ENCODE peak calls at places on chromosomes 5 and 9, in nine cellular contexts. X, I, C, V, P, W, D, Y and Z are unnamed samples. For H3K9me3, the result is how much of the 10 kb centered on the place peaks cover.

GRCh38 chr9:110640736-110641135 is 27.9 kb upstream of the MUSK start:
- DNase-seq in V (no peak), D (no peak), Y (no peak), I (no peak), C (no peak), W (no peak), P (no peak), X (peak), Z (no peak)

GRCh38 chr9:93683331-93684134 is 107.1 kb downstream of the PHF2 start:
- DNase-seq in Y (no peak), I (peak), V (no peak), C (no peak), P (no peak), D (no peak), W (no peak), X (no peak), Z (no peak)

GRCh38 chr5:124754206-124754927 is 7.9 kb upstream of the ZNF608 start:
- DNase-seq in C (no peak), Y (no peak), D (no peak), V (peak), W (no peak), X (no peak), I (no peak), P (peak), Z (no peak)

GRCh38 chr5:157454273-157454672 is 5.7 kb upstream of the NIPAL4 start:
- DNase-seq in I (no peak), V (no peak), D (no peak), W (no peak), C (no peak), P (no peak), Y (no peak), X (no peak), Z (no peak)

GRCh38 chr5:139164020-139164419 is 34.1 kb downstream of the SIL1 start:
- DNase-seq in C (no peak), V (no peak), I (no peak), D (no peak), Y (no peak), X (no peak), P (peak), W (no peak), Z (no peak)

GRCh38 chr5:95786821-95787408 is 35.6 kb downstream of the GLRX start:
- DNase-seq in P (no peak), V (no peak), I (no peak), X (no peak), C (no peak), D (no peak), W (peak), Y (no peak), Z (no peak)

GRCh38 chr5:125630260-125630659 is 792.9 kb upstream of the GRAMD2B start:
- DNase-seq in W (no peak), C (no peak), Y (no peak), V (no peak), D (no peak), I (no peak), P (no peak), X (no peak), Z (no peak)

GRCh38 chr5:108276187-108276586 is 105.7 kb downstream of the FBXL17 start:
- DNase-seq in W (no peak), V (no peak), P (no peak), Y (no peak), C (no peak), I (no peak), D (no peak), X (no peak), Z (no peak)

GRCh38 chr9:130523921-130524320 is 55.5 kb upstream of the FUBP3 start:
- DNase-seq in V (no peak), P (no peak), C (no peak), Y (no peak), W (no peak), X (no peak), I (no peak), D (no peak), Z (no peak)

GRCh38 chr9:13758876-13759275 is 479.4 kb upstream of the MPDZ start:
- DNase-seq in C (no peak), I (no peak), W (no peak), Y (no peak), P (no peak), X (peak), V (no peak), D (no peak), Z (no peak)

GRCh38 chr5:37184748-37185364 is 64.3 kb downstream of the CPLANE1 start:
- DNase-seq in Y (no peak), I (no peak), P (no peak), C (no peak), V (no peak), W (no peak), D (no peak), X (no peak), Z (no peak)

GRCh38 chr5:125695994-125696679 is 727.1 kb upstream of the GRAMD2B start:
- DNase-seq in Y (no peak), C (no peak), W (peak), X (no peak), I (no peak), D (no peak), V (peak), P (peak), Z (no peak)

GRCh38 chr9:25677301-25678146 is 720 bp downstream of the TUSC1 start:
- DNase-seq in Y (no peak), D (no peak), X (peak), C (no peak), P (peak), W (peak), I (peak), V (peak), Z (no peak)

GRCh38 chr5:153489611-153490010 is 859 bp upstream of the GRIA1 start:
- DNase-seq in W (peak), Y (peak), C (no peak), X (no peak), V (no peak), D (no peak), P (no peak), I (no peak), Z (no peak)

GRCh38 chr5:137521246-137521645 is 22.1 kb upstream of the SPOCK1 start:
- DNase-seq in P (no peak), W (no peak), V (no peak), I (no peak), Y (no peak), X (no peak), D (no peak), C (no peak), Z (no peak)

GRCh38 chr9:104572612-104573011 is 3.6 kb downstream of the OR13C8 start:
- DNase-seq in P (no peak), D (no peak), I (no peak), C (no peak), V (no peak), W (no peak), Y (no peak), X (no peak), Z (no peak)

GRCh38 chr5:78568676-78569075 is 79.9 kb downstream of the LHFPL2 start:
- DNase-seq in V (no peak), C (no peak), X (no peak), I (no peak), D (no peak), W (no peak), Y (no peak), P (no peak), Z (no peak)

GRCh38 chr5:135608761-135609443 is 30.1 kb upstream of the CXCL14 start:
- DNase-seq in Y (no peak), V (no peak), I (no peak), X (no peak), C (no peak), P (no peak), W (no peak), D (no peak), Z (no peak)

GRCh38 chr9:91162784-91163440 is 198.8 kb downstream of the AUH start:
- DNase-seq in W (no peak), Y (no peak), D (no peak), V (peak), I (no peak), P (peak), C (no peak), X (peak), Z (no peak)

GRCh38 chr5:75089137-75089536 is 36.8 kb upstream of the GCNT4 start:
- DNase-seq in V (no peak), D (no peak), Y (no peak), I (no peak), P (no peak), C (no peak), W (no peak), X (no peak), Z (no peak)

GRCh38 chr5:180034564-180034963 is 37.0 kb downstream of the RNF130 start:
- DNase-seq in I (no peak), C (no peak), V (peak), P (no peak), W (peak), D (no peak), Y (no peak), X (no peak), Z (no peak)

GRCh38 chr9:92897323-92897722 is 19.5 kb upstream of the ZNF484 start:
- DNase-seq in C (no peak), V (no peak), X (no peak), I (no peak), Y (no peak), D (no peak), P (no peak), W (no peak), Z (no peak)

GRCh38 chr9:114722363-114722695 is 40.3 kb upstream of the TEX48 start:
- DNase-seq in P (no peak), I (no peak), C (no peak), W (peak), V (no peak), Y (no peak), D (no peak), X (no peak), Z (no peak)

GRCh38 chr5:134427540-134428041 is 15.9 kb upstream of the CDKN2AIPNL start:
- DNase-seq in X (no peak), C (no peak), D (peak), P (no peak), V (no peak), Y (peak), W (no peak), I (no peak), Z (no peak)

GRCh38 chr5:178940569-178941360 is at the start of gene ZNF454:
- DNase-seq in W (peak), X (peak), V (peak), D (peak), Y (peak), I (peak), C (no peak), P (peak), Z (no peak)

GRCh38 chr5:178941361-178941760 is 363 bp downstream of the ZNF454 start:
- DNase-seq in P (peak), I (peak), D (no peak), Y (no peak), C (no peak), V (no peak), X (peak), W (no peak), Z (no peak)
- H3K9me3 ChIP-seq in P (under half), I (under half), D (half or more), Y (under half), C (under half), V (under half), X (under half), W (half or more), Z (under half)

DNA sequence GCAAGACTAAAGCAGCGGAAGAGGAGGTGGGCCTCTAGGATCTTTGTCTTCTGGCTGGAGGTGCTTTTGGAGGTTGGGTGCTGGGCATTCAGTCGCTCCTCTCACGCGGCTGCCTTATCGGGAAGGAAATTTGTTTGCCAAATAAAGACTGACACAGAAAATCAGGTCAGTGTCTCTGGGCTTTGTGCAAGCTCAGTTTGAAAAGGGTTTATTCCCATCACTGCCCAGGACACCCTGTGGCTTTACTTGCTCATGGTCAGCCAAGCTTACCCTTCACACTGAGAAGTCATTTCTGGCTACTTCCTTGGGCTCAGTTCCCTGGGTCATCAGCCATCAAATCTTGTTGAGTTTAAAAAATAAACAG is 10.5 kb downstream of the SLC2A8 start:
- DNase-seq in I (no peak), C (no peak), P (no peak), X (no peak), Y (no peak), V (no peak), W (no peak), D (no peak), Z (no peak)
- H3K9me3 ChIP-seq in I (under half), C (under half), P (under half), X (under half), Y (under half), V (under half), W (under half), D (under half), Z (under half)

DNA sequence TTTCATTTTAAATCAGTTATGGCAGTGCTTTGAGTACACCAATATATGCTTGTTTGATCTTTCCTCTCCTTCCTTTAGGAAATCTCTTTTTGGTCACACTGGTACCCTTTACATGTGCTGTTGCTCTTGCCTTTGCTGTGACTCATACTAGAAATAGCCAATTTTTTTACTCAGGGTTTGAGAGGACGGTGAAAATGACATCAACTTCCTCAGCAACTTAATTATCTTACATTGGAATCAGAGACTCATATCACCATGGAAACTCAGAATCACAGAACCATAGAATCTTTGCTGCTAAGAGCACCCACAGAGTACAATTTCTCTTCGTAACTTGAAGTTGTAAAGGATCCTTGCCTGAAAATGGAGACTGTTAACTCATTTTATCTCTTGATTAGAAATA is 13.8 kb upstream of the ZNF300 start:
- DNase-seq in C (no peak), V (no peak), W (peak), P (no peak), D (no peak), I (no peak), Y (peak), X (no peak), Z (no peak)
- H3K9me3 ChIP-seq in C (under half), V (under half), W (under half), P (under half), D (under half), I (under half), Y (under half), X (under half), Z (under half)

DNA sequence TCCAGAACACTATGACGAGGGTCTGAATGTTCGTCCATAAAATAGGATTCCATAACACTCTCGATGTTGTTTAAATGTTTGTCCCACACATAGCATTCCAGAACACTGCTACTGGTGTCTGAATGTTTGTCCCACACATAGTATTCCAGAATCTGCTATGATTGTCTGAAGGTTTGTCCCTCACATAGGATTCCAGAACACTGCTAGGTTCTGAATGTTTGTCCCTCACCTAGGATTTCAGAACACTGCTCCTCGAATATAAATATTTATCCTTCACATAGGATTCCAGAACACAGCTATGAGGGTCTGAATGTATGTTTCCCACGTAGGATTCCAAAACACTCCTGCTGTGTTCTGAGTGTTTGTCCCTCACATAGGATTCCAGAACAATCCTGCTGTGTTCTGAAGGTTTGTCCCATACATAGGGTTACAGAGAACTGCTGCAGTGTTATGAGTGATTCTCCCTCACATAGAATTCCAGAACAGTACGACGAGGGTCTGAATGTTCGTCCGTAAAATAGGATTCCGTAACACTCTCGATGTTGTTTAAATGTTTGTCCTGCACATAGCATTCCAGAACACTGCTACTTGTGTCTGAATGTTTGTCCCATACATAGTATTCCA is 215.3 kb downstream of the FOXD4L6 start:
- DNase-seq in I (no peak), D (no peak), P (no peak), Y (no peak), X (no peak), C (no peak), V (no peak), W (no peak), Z (no peak)
- H3K9me3 ChIP-seq in I (under half), D (half or more), P (under half), Y (under half), X (under half), C (half or more), V (under half), W (half or more), Z (half or more)

GRCh38 chr5:1281038-1281882 is 13.6 kb downstream of the TERT start:
- DNase-seq in X (no peak), C (no peak), V (no peak), D (no peak), I (no peak), Y (no peak), W (no peak), P (no peak), Z (no peak)

GRCh38 chr5:1282139-1282992 is 12.5 kb downstream of the TERT start:
- DNase-seq in P (no peak), W (no peak), V (no peak), D (no peak), I (no peak), X (peak), Y (no peak), C (no peak), Z (no peak)

GRCh38 chr5:1285141-1285540 is 9.7 kb downstream of the TERT start:
- DNase-seq in C (no peak), Y (no peak), I (no peak), X (no peak), V (no peak), W (no peak), P (no peak), D (no peak), Z (no peak)

GRCh38 chr5:1288439-1289335 is 6.2 kb downstream of the TERT start:
- DNase-seq in X (no peak), W (no peak), V (no peak), I (no peak), D (no peak), C (no peak), Y (no peak), P (no peak), Z (no peak)

GRCh38 chr5:1285883-1286291 is 9.0 kb downstream of the TERT start:
- DNase-seq in Y (no peak), X (no peak), W (no peak), I (no peak), V (no peak), D (no peak), C (no peak), P (no peak), Z (no peak)
- H3K9me3 ChIP-seq in Y (under half), X (under half), W (under half), I (under half), V (under half), D (under half), C (under half), P (under half), Z (under half)